ENCODE peak calls at places on chromosomes 3 and 15, in five cellular contexts. V, S, G, W and N are unnamed samples.

GRCh38 chr3:111695584-111696213 is 100.6 kb upstream of the ZBED2 start:
- DNase-seq in V (peak), W (no peak), G (peak), S (no peak), N (peak)

GRCh38 chr3:158727499-158728377 is 4.5 kb downstream of the RARRES1 start:
- DNase-seq in W (peak), V (peak), S (no peak), G (peak), N (peak)

GRCh38 chr3:127064391-127065137 is 81.6 kb downstream of the PLXNA1 start:
- DNase-seq in G (peak), W (no peak), V (peak), S (no peak), N (peak)

GRCh38 chr3:150421256-150421655 is 13.2 kb downstream of the TSC22D2 start:
- DNase-seq in G (no peak), W (no peak), V (no peak), S (no peak), N (no peak)

GRCh38 chr3:68447885-68448284 is 484.5 kb downstream of the TAFA4 start:
- DNase-seq in S (no peak), G (no peak), V (no peak), W (no peak), N (no peak)

GRCh38 chr3:173109143-173109542 is 31.9 kb downstream of the SPATA16 start:
- DNase-seq in G (no peak), V (no peak), W (no peak), S (no peak), N (no peak)

GRCh38 chr3:58994746-58995330 is 55.0 kb downstream of the CFAP20DC start:
- DNase-seq in W (peak), G (peak), S (no peak), V (peak), N (peak)

GRCh38 chr3:79113821-79114220 is 654.0 kb downstream of the ROBO1 start:
- DNase-seq in G (peak), W (no peak), V (no peak), S (no peak), N (no peak)

GRCh38 chr15:100918690-100919480 is at the start of gene LRRK1:
- DNase-seq in V (peak), S (peak), G (peak), W (peak), N (peak)

GRCh38 chr15:53789654-53790053 is 30.2 kb upstream of the WDR72 start:
- DNase-seq in S (no peak), G (no peak), W (no peak), V (no peak), N (no peak)

GRCh38 chr3:144491333-144491732 is 519.7 kb downstream of the DIPK2A start:
- DNase-seq in V (no peak), W (no peak), S (no peak), G (no peak), N (no peak)
- TF ChIP-seq CTCF in V (no peak), W (no peak), S (no peak), G (no peak), N (no peak)

DNA sequence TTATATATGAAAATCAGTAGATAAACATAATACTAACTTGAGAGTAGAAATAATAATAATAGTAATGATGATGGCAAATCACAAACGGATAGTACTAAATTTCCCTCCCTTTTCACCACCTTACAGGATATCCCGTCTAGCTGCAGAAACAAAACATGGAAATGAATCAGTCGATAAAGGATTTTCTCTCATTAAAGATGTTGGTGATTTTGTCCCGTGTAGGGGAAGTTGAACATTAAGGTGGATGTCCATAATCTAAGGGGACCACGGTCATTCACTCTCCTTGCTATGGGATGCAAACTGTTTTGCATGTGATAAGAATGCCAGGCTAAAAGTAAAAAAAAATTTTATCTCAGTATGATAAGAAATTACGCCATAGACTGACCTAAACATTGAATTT is 1027.7 kb upstream of the NR2F2 start:
- DNase-seq in W (no peak), G (no peak), S (no peak), V (no peak), N (no peak)
- H3K4me3 ChIP-seq in W (no peak), G (no peak), S (no peak), V (no peak), N (no peak)

GRCh38 chr3:134592806-134593205 is 58.0 kb downstream of the KY start:
- DNase-seq in V (no peak), G (no peak), W (no peak), S (no peak), N (no peak)
- TF ChIP-seq CTCF in V (no peak), G (no peak), W (no peak), S (no peak), N (no peak)

DNA sequence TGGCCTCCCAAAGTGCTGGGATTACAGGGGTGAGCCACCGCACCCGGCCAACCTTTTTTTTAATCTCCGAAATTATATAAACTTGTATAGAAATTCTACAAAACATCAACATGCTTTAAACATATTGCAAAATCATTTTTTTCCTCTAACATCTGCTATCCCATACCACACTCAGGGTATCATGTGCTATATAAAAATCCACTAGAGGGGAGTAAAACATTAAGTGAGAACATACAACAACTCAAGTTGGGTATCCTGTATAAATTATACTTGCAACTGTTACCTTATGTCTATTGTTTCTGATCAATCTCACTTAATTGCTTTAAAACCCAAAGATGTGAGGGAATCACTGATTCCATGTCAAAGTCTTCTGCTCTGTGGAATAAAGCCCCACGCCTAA is 71.9 kb upstream of the FBN1 start:
- DNase-seq in G (peak), W (no peak), V (peak), S (no peak), N (peak)
- H3K4me3 ChIP-seq in G (no peak), W (no peak), V (no peak), S (no peak), N (no peak)

DNA sequence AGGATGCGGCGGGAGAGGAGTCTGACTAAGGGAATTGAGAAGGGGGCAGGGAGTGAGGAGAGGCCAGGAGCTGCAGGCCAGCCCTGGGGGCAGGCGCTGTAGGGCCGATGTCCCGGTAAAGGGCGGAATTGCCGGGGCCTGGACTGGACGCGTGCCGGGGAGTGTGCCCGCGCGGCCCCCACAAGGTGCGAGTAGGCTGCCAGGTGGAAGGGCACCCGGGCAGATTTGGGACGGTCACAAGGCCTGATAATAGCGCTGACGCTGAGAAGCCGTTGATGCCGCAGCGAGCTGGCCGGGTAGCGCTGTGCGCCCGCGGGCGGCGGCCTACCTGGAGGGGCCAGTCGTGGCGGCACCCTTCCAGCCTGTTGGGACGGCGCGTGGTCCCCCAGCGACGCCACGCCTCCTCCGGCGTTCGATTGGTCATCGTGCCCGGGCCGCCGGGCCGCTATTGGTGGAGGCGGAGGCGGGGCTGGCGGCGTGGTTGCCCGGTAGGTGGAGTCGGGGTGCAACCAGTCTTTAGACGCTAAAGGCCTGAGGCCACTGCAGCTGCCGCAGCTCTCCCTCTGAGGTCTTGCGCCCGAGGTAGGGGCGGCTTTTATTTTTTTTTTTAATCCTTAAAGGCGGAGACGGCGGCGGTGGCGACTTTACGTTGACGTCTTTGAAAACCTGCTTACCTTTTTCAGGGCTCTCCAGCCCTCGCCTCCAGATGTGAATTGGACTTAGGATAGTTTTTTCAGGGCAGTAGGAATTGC is 919 bp downstream of the SLC25A38 start:
- DNase-seq in V (peak), S (peak), W (peak), G (peak), N (peak)
- TF ChIP-seq CTCF in V (no peak), S (peak), W (no peak), G (no peak), N (no peak)